ENCODE peak calls at places on chromosomes 6 and 20, in eight cellular contexts. One of them, this sample, is unnamed.
A peak's percentile ranks its signal among the peaks of the same experiment; 100 is the strongest.

GRCh38 chr6:39432311-39433025 is 110.0 kb upstream of the KCNK16 start:
- DNase-seq in NT2/D1: no peak
- DNase-seq in T follicular helper cell: no peak
- DNase-seq in HT1080: no peak
- DNase-seq in stimulated activated naive CD4-positive, alpha-beta T cell: no peak
- DNase-seq in heart left ventricle: no peak
- DNase-seq in G401: no peak
- DNase-seq in effector memory CD8-positive, alpha-beta T cell: no peak
- DNase-seq in this sample: peak; percentile 75

GRCh38 chr6:148183776-148184175 is 158.9 kb upstream of the SASH1 start:
- DNase-seq in NT2/D1: no peak
- DNase-seq in T follicular helper cell: no peak
- DNase-seq in HT1080: no peak
- DNase-seq in stimulated activated naive CD4-positive, alpha-beta T cell: no peak
- DNase-seq in heart left ventricle: no peak
- DNase-seq in G401: no peak
- DNase-seq in effector memory CD8-positive, alpha-beta T cell: no peak
- DNase-seq in this sample: no peak

GRCh38 chr6:113879186-113880096 is 22.3 kb downstream of the MARCKS start:
- DNase-seq in NT2/D1: no peak
- DNase-seq in T follicular helper cell: no peak
- DNase-seq in HT1080: peak; percentile 69
- DNase-seq in stimulated activated naive CD4-positive, alpha-beta T cell: no peak
- DNase-seq in heart left ventricle: peak; percentile 36
- DNase-seq in G401: peak; percentile 93
- DNase-seq in effector memory CD8-positive, alpha-beta T cell: no peak
- DNase-seq in this sample: peak; percentile 79

GRCh38 chr6:145214570-145214969 is 520.8 kb downstream of the EPM2A start:
- DNase-seq in NT2/D1: no peak
- DNase-seq in T follicular helper cell: no peak
- DNase-seq in HT1080: peak; percentile 38
- DNase-seq in stimulated activated naive CD4-positive, alpha-beta T cell: no peak
- DNase-seq in heart left ventricle: no peak
- DNase-seq in G401: peak; percentile 12
- DNase-seq in effector memory CD8-positive, alpha-beta T cell: no peak
- DNase-seq in this sample: peak; percentile 9

GRCh38 chr20:35108921-35109320 is 16.3 kb upstream of the TRPC4AP start:
- DNase-seq in NT2/D1: no peak
- DNase-seq in T follicular helper cell: no peak
- DNase-seq in HT1080: no peak
- DNase-seq in stimulated activated naive CD4-positive, alpha-beta T cell: no peak
- DNase-seq in heart left ventricle: no peak
- DNase-seq in G401: no peak
- DNase-seq in effector memory CD8-positive, alpha-beta T cell: no peak
- DNase-seq in this sample: no peak

GRCh38 chr20:53847118-53847842 is 223.1 kb downstream of the BCAS1 start:
- DNase-seq in NT2/D1: no peak
- DNase-seq in T follicular helper cell: no peak
- DNase-seq in HT1080: no peak
- DNase-seq in stimulated activated naive CD4-positive, alpha-beta T cell: peak; percentile 44
- DNase-seq in heart left ventricle: no peak
- DNase-seq in G401: no peak
- DNase-seq in effector memory CD8-positive, alpha-beta T cell: no peak
- DNase-seq in this sample: no peak

GRCh38 chr20:54746796-54747195 is 271.4 kb downstream of the DOK5 start:
- DNase-seq in NT2/D1: no peak
- DNase-seq in T follicular helper cell: no peak
- DNase-seq in HT1080: no peak
- DNase-seq in stimulated activated naive CD4-positive, alpha-beta T cell: no peak
- DNase-seq in heart left ventricle: no peak
- DNase-seq in G401: no peak
- DNase-seq in effector memory CD8-positive, alpha-beta T cell: no peak
- DNase-seq in this sample: no peak

GRCh38 chr20:51468636-51469035 is 73.9 kb downstream of the NFATC2 start:
- DNase-seq in NT2/D1: no peak
- DNase-seq in T follicular helper cell: no peak
- DNase-seq in HT1080: no peak
- DNase-seq in stimulated activated naive CD4-positive, alpha-beta T cell: no peak
- DNase-seq in heart left ventricle: no peak
- DNase-seq in G401: no peak
- DNase-seq in effector memory CD8-positive, alpha-beta T cell: no peak
- DNase-seq in this sample: no peak

GRCh38 chr6:78436335-78436734 is 431.0 kb upstream of the IRAK1BP1 start:
- DNase-seq in NT2/D1: no peak
- DNase-seq in T follicular helper cell: no peak
- DNase-seq in HT1080: peak; percentile 23
- DNase-seq in stimulated activated naive CD4-positive, alpha-beta T cell: no peak
- DNase-seq in heart left ventricle: no peak
- DNase-seq in G401: no peak
- DNase-seq in effector memory CD8-positive, alpha-beta T cell: no peak
- DNase-seq in this sample: peak; percentile 32

GRCh38 chr6:67952948-67953347 is 682.1 kb upstream of the ADGRB3 start:
- DNase-seq in NT2/D1: no peak
- DNase-seq in T follicular helper cell: no peak
- DNase-seq in HT1080: no peak
- DNase-seq in stimulated activated naive CD4-positive, alpha-beta T cell: no peak
- DNase-seq in heart left ventricle: no peak
- DNase-seq in G401: no peak
- DNase-seq in effector memory CD8-positive, alpha-beta T cell: no peak
- DNase-seq in this sample: no peak

GRCh38 chr6:33850869-33851541 is 47.2 kb upstream of the MLN start:
- DNase-seq in NT2/D1: no peak
- DNase-seq in T follicular helper cell: no peak
- DNase-seq in HT1080: no peak
- DNase-seq in stimulated activated naive CD4-positive, alpha-beta T cell: no peak
- DNase-seq in heart left ventricle: no peak
- DNase-seq in G401: peak; percentile 78
- DNase-seq in effector memory CD8-positive, alpha-beta T cell: no peak
- DNase-seq in this sample: no peak

GRCh38 chr20:5065489-5066383 is 54.0 kb downstream of the PCNA start:
- DNase-seq in NT2/D1: no peak
- DNase-seq in T follicular helper cell: no peak
- DNase-seq in HT1080: peak; percentile 99
- DNase-seq in stimulated activated naive CD4-positive, alpha-beta T cell: no peak
- DNase-seq in heart left ventricle: peak; percentile 66
- DNase-seq in G401: no peak
- DNase-seq in effector memory CD8-positive, alpha-beta T cell: no peak
- DNase-seq in this sample: peak; percentile 97

GRCh38 chr6:40721252-40721936 is 134.2 kb upstream of the LRFN2 start:
- DNase-seq in NT2/D1: no peak
- DNase-seq in T follicular helper cell: no peak
- DNase-seq in HT1080: no peak
- DNase-seq in stimulated activated naive CD4-positive, alpha-beta T cell: no peak
- DNase-seq in heart left ventricle: no peak
- DNase-seq in G401: no peak
- DNase-seq in effector memory CD8-positive, alpha-beta T cell: no peak
- DNase-seq in this sample: no peak

GRCh38 chr6:70413114-70413828 is at the start of gene FAM135A:
- DNase-seq in NT2/D1: peak; percentile 96
- DNase-seq in T follicular helper cell: peak; percentile 88
- DNase-seq in HT1080: peak; percentile 93
- DNase-seq in stimulated activated naive CD4-positive, alpha-beta T cell: peak; percentile 84
- DNase-seq in heart left ventricle: peak; percentile 98
- DNase-seq in G401: peak; percentile 100
- DNase-seq in effector memory CD8-positive, alpha-beta T cell: peak; percentile 90
- DNase-seq in this sample: peak; percentile 98

GRCh38 chr6:139534472-139535115 is 160.1 kb upstream of the CITED2 start:
- DNase-seq in NT2/D1: no peak
- DNase-seq in T follicular helper cell: no peak
- DNase-seq in HT1080: no peak
- DNase-seq in stimulated activated naive CD4-positive, alpha-beta T cell: no peak
- DNase-seq in heart left ventricle: no peak
- DNase-seq in G401: no peak
- DNase-seq in effector memory CD8-positive, alpha-beta T cell: peak; percentile 10
- DNase-seq in this sample: no peak

GRCh38 chr6:21612067-21612745 is 18.7 kb downstream of the SOX4 start:
- DNase-seq in NT2/D1: no peak
- DNase-seq in T follicular helper cell: no peak
- DNase-seq in HT1080: no peak
- DNase-seq in stimulated activated naive CD4-positive, alpha-beta T cell: no peak
- DNase-seq in heart left ventricle: no peak
- DNase-seq in G401: no peak
- DNase-seq in effector memory CD8-positive, alpha-beta T cell: no peak
- DNase-seq in this sample: no peak

GRCh38 chr6:106626485-106626884 is 2.8 kb downstream of the RTN4IP1 start:
- DNase-seq in NT2/D1: no peak
- DNase-seq in T follicular helper cell: no peak
- DNase-seq in HT1080: no peak
- DNase-seq in stimulated activated naive CD4-positive, alpha-beta T cell: no peak
- DNase-seq in heart left ventricle: no peak
- DNase-seq in G401: no peak
- DNase-seq in effector memory CD8-positive, alpha-beta T cell: no peak
- DNase-seq in this sample: no peak

GRCh38 chr6:111573118-111573883 is 32.4 kb downstream of the TRAF3IP2 start:
- DNase-seq in NT2/D1: no peak
- DNase-seq in T follicular helper cell: no peak
- DNase-seq in HT1080: no peak
- DNase-seq in stimulated activated naive CD4-positive, alpha-beta T cell: no peak
- DNase-seq in heart left ventricle: peak; percentile 54
- DNase-seq in G401: peak; percentile 22
- DNase-seq in effector memory CD8-positive, alpha-beta T cell: no peak
- DNase-seq in this sample: peak; percentile 44

GRCh38 chr20:11511816-11512215 is 405.9 kb upstream of the BTBD3 start:
- DNase-seq in NT2/D1: no peak
- DNase-seq in T follicular helper cell: no peak
- DNase-seq in HT1080: no peak
- DNase-seq in stimulated activated naive CD4-positive, alpha-beta T cell: no peak
- DNase-seq in heart left ventricle: no peak
- DNase-seq in G401: no peak
- DNase-seq in effector memory CD8-positive, alpha-beta T cell: no peak
- DNase-seq in this sample: no peak

GRCh38 chr6:79872303-79872702 is 75.0 kb downstream of the ELOVL4 start:
- DNase-seq in NT2/D1: no peak
- DNase-seq in T follicular helper cell: no peak
- DNase-seq in HT1080: no peak
- DNase-seq in stimulated activated naive CD4-positive, alpha-beta T cell: no peak
- DNase-seq in heart left ventricle: no peak
- DNase-seq in G401: no peak
- DNase-seq in effector memory CD8-positive, alpha-beta T cell: no peak
- DNase-seq in this sample: no peak

This sample was measured in AG20443.